ENCODE peak calls at places on chromosomes 11 and 22, in nine cellular contexts. J is hypothalamus; V is germinal center; P is AG04450; N is CD4-positive, alpha-beta T cell; S is pons; X is fibroblast of the conjunctiva; E is GM12891; L is activated T-helper 1 cell treated with Interleukin-2 at 50 U/mL for 16 hours. M is an unnamed sample.

GRCh38 chr11:108965602-108966001 is 300.7 kb downstream of the DDX10 start:
- DNase-seq in J (no peak), V (no peak), P (peak), N (no peak), S (no peak), X (peak), E (no peak), L (no peak), M (no peak)

GRCh38 chr22:30299322-30299721 is 10.0 kb upstream of the CASTOR1 start:
- DNase-seq in J (no peak), V (no peak), P (no peak), N (no peak), S (no peak), X (no peak), E (no peak), L (no peak), M (no peak)

GRCh38 chr11:33835143-33835878 is 56.6 kb downstream of the LMO2 start:
- DNase-seq in J (no peak), V (no peak), P (peak), N (no peak), S (peak), X (peak), E (no peak), L (no peak), M (no peak)

GRCh38 chr11:61695917-61696316 is 15.7 kb downstream of the DAGLA start:
- DNase-seq in J (peak), V (peak), P (no peak), N (peak), S (peak), X (no peak), E (peak), L (peak), M (no peak)

GRCh38 chr11:13268791-13269190 is 8.8 kb upstream of the BMAL1 start:
- DNase-seq in J (no peak), V (no peak), P (no peak), N (no peak), S (no peak), X (no peak), E (no peak), L (no peak), M (no peak)

GRCh38 chr22:31526275-31526674 is 29.9 kb downstream of the SFI1 start:
- DNase-seq in J (no peak), V (no peak), P (no peak), N (no peak), S (no peak), X (no peak), E (no peak), L (no peak), M (no peak)

GRCh38 chr11:125072210-125072960 is 9.3 kb downstream of the SLC37A2 start:
- DNase-seq in J (no peak), V (peak), P (no peak), N (no peak), S (peak), X (no peak), E (peak), L (no peak), M (peak)

GRCh38 chr11:21346361-21346760 is 677.0 kb downstream of the NELL1 start:
- DNase-seq in J (no peak), V (no peak), P (no peak), N (no peak), S (no peak), X (no peak), E (no peak), L (no peak), M (no peak)

GRCh38 chr11:68165601-68166000 is 44.4 kb upstream of the CHKA start:
- DNase-seq in J (no peak), V (no peak), P (no peak), N (no peak), S (no peak), X (no peak), E (no peak), L (no peak), M (no peak)

GRCh38 chr11:65559951-65560537 is 1.9 kb upstream of the LTBP3 start:
- DNase-seq in J (no peak), V (no peak), P (no peak), N (no peak), S (peak), X (no peak), E (no peak), L (no peak), M (no peak)

GRCh38 chr11:12785901-12786300 is 111.7 kb downstream of the TEAD1 start:
- DNase-seq in J (no peak), V (no peak), P (no peak), N (no peak), S (no peak), X (no peak), E (no peak), L (no peak), M (no peak)

GRCh38 chr22:32723632-32724031 is 77.9 kb upstream of the TIMP3 start:
- DNase-seq in J (peak), V (peak), P (peak), N (no peak), S (peak), X (peak), E (peak), L (no peak), M (peak)

GRCh38 chr11:109302591-109303334 is 119.2 kb upstream of the C11orf87 start:
- DNase-seq in J (no peak), V (no peak), P (no peak), N (no peak), S (no peak), X (no peak), E (no peak), L (no peak), M (no peak)

GRCh38 chr11:44623321-44623715 is 57.9 kb downstream of the CD82 start:
- DNase-seq in J (no peak), V (peak), P (no peak), N (no peak), S (no peak), X (no peak), E (no peak), L (no peak), M (no peak)

GRCh38 chr22:43411040-43411919 is 534 bp upstream of the MPPED1 start:
- DNase-seq in J (no peak), V (no peak), P (no peak), N (no peak), S (no peak), X (no peak), E (no peak), L (no peak), M (no peak)

GRCh38 chr22:23608583-23608982 is 23.5 kb downstream of the DRICH1 start:
- DNase-seq in J (no peak), V (no peak), P (no peak), N (no peak), S (no peak), X (no peak), E (no peak), L (no peak), M (no peak)

GRCh38 chr11:102171101-102171500 is 60.9 kb downstream of the YAP1 start:
- DNase-seq in J (no peak), V (no peak), P (no peak), N (no peak), S (no peak), X (peak), E (no peak), L (no peak), M (no peak)

M was measured in anterior cingulate cortex.